ENCODE peak calls at places on chromosome 14, in five cellular contexts. One of them, this sample, is unnamed.

GRCh38 chr14:104109121-104109541 is 23.6 kb downstream of the ASPG start:
- DNase-seq in transverse colon: no peak
- DNase-seq in stomach: peak
- DNase-seq in GM23338: no peak
- DNase-seq in HL-60: no peak
- DNase-seq in this sample: no peak

GRCh38 chr14:103594265-103594664 is 31.5 kb downstream of the COA8 start:
- DNase-seq in transverse colon: no peak
- DNase-seq in stomach: no peak
- DNase-seq in GM23338: peak
- DNase-seq in HL-60: no peak
- DNase-seq in this sample: no peak

GRCh38 chr14:22737052-22737451 is 29.4 kb upstream of the OXA1L start:
- DNase-seq in transverse colon: no peak
- DNase-seq in stomach: no peak
- DNase-seq in GM23338: no peak
- DNase-seq in HL-60: no peak
- DNase-seq in this sample: peak

GRCh38 chr14:73239463-73240241 is 2.3 kb downstream of the PAPLN start:
- DNase-seq in transverse colon: peak
- DNase-seq in stomach: no peak
- DNase-seq in GM23338: peak
- DNase-seq in HL-60: no peak
- DNase-seq in this sample: no peak

GRCh38 chr14:34359423-34360120 is 102.5 kb downstream of the SPTSSA start:
- DNase-seq in transverse colon: peak
- DNase-seq in stomach: no peak
- DNase-seq in GM23338: no peak
- DNase-seq in HL-60: no peak
- DNase-seq in this sample: no peak

GRCh38 chr14:43754838-43755237 is 752.2 kb downstream of the FSCB start:
- DNase-seq in transverse colon: no peak
- DNase-seq in stomach: no peak
- DNase-seq in GM23338: peak
- DNase-seq in HL-60: no peak
- DNase-seq in this sample: no peak

GRCh38 chr14:26794731-26795130 is 196.9 kb upstream of the NOVA1 start:
- DNase-seq in transverse colon: no peak
- DNase-seq in stomach: no peak
- DNase-seq in GM23338: no peak
- DNase-seq in HL-60: no peak
- DNase-seq in this sample: no peak

GRCh38 chr14:56870336-56870735 is 60.1 kb upstream of the OTX2 start:
- DNase-seq in transverse colon: no peak
- DNase-seq in stomach: no peak
- DNase-seq in GM23338: no peak
- DNase-seq in HL-60: no peak
- DNase-seq in this sample: no peak

GRCh38 chr14:93962701-93963601 is 13.4 kb downstream of the ASB2 start:
- DNase-seq in transverse colon: peak
- DNase-seq in stomach: no peak
- DNase-seq in GM23338: no peak
- DNase-seq in HL-60: peak
- DNase-seq in this sample: peak
- TF ChIP-seq POLR2AphosphoS5 in transverse colon: no peak
- TF ChIP-seq POLR2AphosphoS5 in stomach: no peak
- TF ChIP-seq POLR2AphosphoS5 in GM23338: no peak
- TF ChIP-seq POLR2AphosphoS5 in HL-60: peak
- TF ChIP-seq POLR2AphosphoS5 in this sample: no peak

DNA sequence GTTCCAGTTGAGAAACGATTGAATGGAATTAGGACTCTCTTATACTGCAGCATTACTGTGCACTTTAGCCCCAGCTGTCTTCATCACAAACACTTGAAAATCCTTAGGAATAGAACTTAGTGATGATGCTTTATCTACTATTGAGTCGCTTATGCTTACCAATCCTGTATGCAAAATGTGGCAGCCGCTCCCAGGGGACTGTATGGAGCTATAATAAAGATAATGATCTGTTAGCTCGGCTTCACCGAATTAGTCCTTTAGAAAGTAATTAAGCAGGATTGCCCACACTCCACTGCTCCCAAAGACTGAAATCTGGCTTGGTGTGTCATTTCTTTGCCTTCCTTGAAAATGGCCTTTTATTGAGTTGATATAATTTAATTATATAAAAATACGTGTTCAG is 10.6 kb downstream of the EML1 start:
- DNase-seq in transverse colon: no peak
- DNase-seq in stomach: no peak
- DNase-seq in GM23338: no peak
- DNase-seq in HL-60: no peak
- DNase-seq in this sample: no peak
- TF ChIP-seq POLR2AphosphoS5 in transverse colon: no peak
- TF ChIP-seq POLR2AphosphoS5 in stomach: no peak
- TF ChIP-seq POLR2AphosphoS5 in GM23338: no peak
- TF ChIP-seq POLR2AphosphoS5 in HL-60: no peak
- TF ChIP-seq POLR2AphosphoS5 in this sample: no peak

GRCh38 chr14:76924363-76925151 is 98.3 kb downstream of the LRRC74A start:
- DNase-seq in transverse colon: no peak
- DNase-seq in stomach: no peak
- DNase-seq in GM23338: peak
- DNase-seq in HL-60: no peak
- DNase-seq in this sample: no peak
- TF ChIP-seq POLR2AphosphoS5 in transverse colon: no peak
- TF ChIP-seq POLR2AphosphoS5 in stomach: no peak
- TF ChIP-seq POLR2AphosphoS5 in GM23338: no peak
- TF ChIP-seq POLR2AphosphoS5 in HL-60: no peak
- TF ChIP-seq POLR2AphosphoS5 in this sample: no peak

DNA sequence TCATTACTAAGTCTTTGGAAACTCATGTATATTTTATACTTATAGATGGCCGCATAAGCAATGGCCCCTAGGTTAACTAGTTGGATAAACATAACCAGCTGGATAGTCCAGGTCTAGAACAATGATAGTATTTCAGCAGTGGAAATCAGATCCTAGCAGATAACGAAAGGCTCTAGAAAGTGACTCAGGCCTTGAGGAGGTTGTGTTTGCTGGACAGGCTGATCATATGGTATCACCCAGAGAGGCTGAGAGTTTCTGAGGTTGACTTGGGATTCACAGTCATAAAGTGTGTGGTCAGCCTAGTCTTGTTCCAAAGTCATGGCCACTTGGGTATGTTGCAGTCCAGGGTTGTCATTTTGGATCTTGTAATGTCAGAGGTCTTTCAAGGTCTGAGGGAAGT is 16.8 kb downstream of the FLVCR2 start:
- DNase-seq in transverse colon: no peak
- DNase-seq in stomach: no peak
- DNase-seq in GM23338: no peak
- DNase-seq in HL-60: no peak
- DNase-seq in this sample: no peak
- TF ChIP-seq POLR2AphosphoS5 in transverse colon: no peak
- TF ChIP-seq POLR2AphosphoS5 in stomach: no peak
- TF ChIP-seq POLR2AphosphoS5 in GM23338: no peak
- TF ChIP-seq POLR2AphosphoS5 in HL-60: no peak
- TF ChIP-seq POLR2AphosphoS5 in this sample: no peak

GRCh38 chr14:32697704-32698103 is 241.0 kb upstream of the NPAS3 start:
- DNase-seq in transverse colon: no peak
- DNase-seq in stomach: no peak
- DNase-seq in GM23338: no peak
- DNase-seq in HL-60: no peak
- DNase-seq in this sample: no peak
- TF ChIP-seq POLR2AphosphoS5 in transverse colon: no peak
- TF ChIP-seq POLR2AphosphoS5 in stomach: no peak
- TF ChIP-seq POLR2AphosphoS5 in GM23338: no peak
- TF ChIP-seq POLR2AphosphoS5 in HL-60: no peak
- TF ChIP-seq POLR2AphosphoS5 in this sample: no peak

DNA sequence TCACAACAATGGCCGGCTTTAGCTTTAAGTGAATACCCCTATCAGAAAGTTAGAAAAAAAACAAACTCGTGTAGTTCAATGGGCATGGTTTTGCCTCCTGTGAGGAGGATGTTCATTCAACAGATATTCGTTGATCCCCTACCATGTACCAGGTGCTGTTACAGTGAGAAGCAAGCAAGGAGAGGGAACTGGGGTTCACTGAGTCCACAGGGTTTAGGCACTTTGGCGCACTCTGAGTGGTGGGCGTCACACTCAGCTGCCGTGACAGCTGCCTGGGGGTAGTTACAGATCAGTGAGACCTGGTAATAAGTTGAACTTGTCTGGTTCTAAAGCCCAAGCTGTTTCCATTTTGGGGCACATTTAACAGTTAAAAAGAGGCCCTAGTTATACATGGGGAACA is 74.2 kb downstream of the PAPOLA start:
- DNase-seq in transverse colon: no peak
- DNase-seq in stomach: no peak
- DNase-seq in GM23338: no peak
- DNase-seq in HL-60: no peak
- DNase-seq in this sample: no peak
- TF ChIP-seq POLR2AphosphoS5 in transverse colon: no peak
- TF ChIP-seq POLR2AphosphoS5 in stomach: no peak
- TF ChIP-seq POLR2AphosphoS5 in GM23338: no peak
- TF ChIP-seq POLR2AphosphoS5 in HL-60: no peak
- TF ChIP-seq POLR2AphosphoS5 in this sample: no peak

GRCh38 chr14:92607702-92608429 is 94.3 kb downstream of the RIN3 start:
- DNase-seq in transverse colon: no peak
- DNase-seq in stomach: no peak
- DNase-seq in GM23338: no peak
- DNase-seq in HL-60: no peak
- DNase-seq in this sample: no peak
- TF ChIP-seq POLR2AphosphoS5 in transverse colon: no peak
- TF ChIP-seq POLR2AphosphoS5 in stomach: no peak
- TF ChIP-seq POLR2AphosphoS5 in GM23338: no peak
- TF ChIP-seq POLR2AphosphoS5 in HL-60: no peak
- TF ChIP-seq POLR2AphosphoS5 in this sample: no peak

DNA sequence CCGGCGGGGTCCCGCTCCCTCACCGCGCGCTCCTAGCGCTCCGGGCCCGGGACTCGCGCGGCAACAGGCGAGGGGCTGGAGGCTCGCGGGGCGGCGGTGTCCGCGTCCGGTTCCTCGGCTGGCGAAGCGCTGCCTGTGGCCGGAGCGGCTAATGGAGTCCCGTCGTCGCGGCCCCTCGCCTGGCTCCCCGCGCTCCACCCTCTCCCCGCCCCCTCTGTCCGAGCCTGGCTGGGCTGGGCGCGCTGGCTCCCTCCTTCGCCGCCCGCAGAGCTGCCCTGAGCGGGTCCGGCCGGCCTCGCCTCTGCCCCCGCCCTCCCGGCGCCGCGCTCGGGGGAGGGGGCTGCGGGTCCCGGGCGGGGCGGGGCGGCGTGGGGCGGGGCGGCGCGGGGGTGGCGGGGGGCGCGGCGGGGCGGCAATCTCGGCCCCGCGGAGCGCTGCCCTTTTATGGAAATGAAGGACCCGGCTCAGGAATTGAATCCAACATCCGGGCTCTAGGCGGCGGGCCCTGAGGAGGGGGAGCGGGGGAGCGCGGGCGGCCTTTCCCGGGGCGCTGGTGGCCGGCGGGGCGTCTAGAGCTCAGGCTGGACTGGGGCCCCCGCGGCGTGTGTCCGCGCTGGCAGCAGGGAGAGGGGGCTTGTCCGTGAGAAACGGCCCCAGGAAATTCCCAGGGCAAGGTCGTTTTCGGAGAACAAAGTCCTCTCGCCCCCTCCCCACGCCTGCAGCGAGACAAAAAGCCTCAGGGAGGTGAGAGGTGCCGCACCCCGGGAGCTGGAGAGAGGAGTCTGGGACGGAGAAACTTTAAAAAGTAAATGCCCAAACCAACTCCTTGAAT is at the start of gene FERMT2:
- DNase-seq in transverse colon: peak
- DNase-seq in stomach: peak
- DNase-seq in GM23338: peak
- DNase-seq in HL-60: no peak
- DNase-seq in this sample: peak
- TF ChIP-seq POLR2AphosphoS5 in transverse colon: peak
- TF ChIP-seq POLR2AphosphoS5 in stomach: peak
- TF ChIP-seq POLR2AphosphoS5 in GM23338: peak
- TF ChIP-seq POLR2AphosphoS5 in HL-60: no peak
- TF ChIP-seq POLR2AphosphoS5 in this sample: no peak